ENCODE peak calls at places on chromosome 20, in nine cellular contexts. A is DND-41; W is AML-193; L is ecto neural progenitor cell; N is neural crest cell; D is EH; E is psoas muscle; S is CD4-positive, alpha-beta memory T cell; C is AG04450. Z is an unnamed sample.

GRCh38 chr20:37524221-37524700 is 3.2 kb downstream of the NNAT start:
- DNase-seq in C (no peak), N (no peak), D (no peak), S (no peak), L (no peak), A (no peak), E (peak; percentile 80), W (no peak), Z (no peak)

GRCh38 chr20:48468571-48468970 is 359.2 kb downstream of the PREX1 start:
- DNase-seq in L (no peak), D (no peak), W (no peak), C (no peak), S (no peak), E (no peak), A (no peak), N (no peak), Z (no peak)

GRCh38 chr20:32476684-32477593 is 108.2 kb downstream of the NOL4L start:
- DNase-seq in L (no peak), E (no peak), W (no peak), S (no peak), A (no peak), D (no peak), N (no peak), C (no peak), Z (no peak)

GRCh38 chr20:57400262-57400701 is 9.1 kb downstream of the RBM38 start:
- DNase-seq in E (peak; percentile 14), D (no peak), W (no peak), S (no peak), C (no peak), L (no peak), N (no peak), A (no peak), Z (no peak)

GRCh38 chr20:56788671-56789610 is 159.8 kb downstream of the TFAP2C start:
- DNase-seq in L (no peak), E (no peak), W (no peak), C (no peak), S (no peak), D (peak; percentile 60), A (no peak), N (no peak), Z (no peak)

GRCh38 chr20:48275325-48275724 is 490.0 kb upstream of the SULF2 start:
- DNase-seq in A (no peak), D (no peak), L (no peak), W (no peak), S (no peak), N (no peak), C (no peak), E (no peak), Z (no peak)

GRCh38 chr20:35303735-35304431 is 11.7 kb upstream of the FAM83C start:
- DNase-seq in N (peak; percentile 82), W (peak; percentile 82), A (peak; percentile 85), D (peak; percentile 89), S (peak; percentile 84), C (no peak), E (peak; percentile 76), L (peak; percentile 87), Z (peak; percentile 92)

GRCh38 chr20:33370296-33370695 is 31.0 kb downstream of the CDK5RAP1 start:
- DNase-seq in C (no peak), L (no peak), E (no peak), A (no peak), S (peak; percentile 96), N (no peak), D (peak; percentile 29), W (no peak), Z (no peak)

GRCh38 chr20:47298624-47299023 is 57.9 kb downstream of the ZMYND8 start:
- DNase-seq in A (no peak), L (no peak), N (no peak), W (no peak), D (no peak), E (no peak), S (no peak), C (no peak), Z (no peak)

GRCh38 chr20:52622086-52622485 is 350.1 kb upstream of the TSHZ2 start:
- DNase-seq in N (no peak), E (no peak), W (no peak), L (no peak), C (no peak), A (no peak), D (peak; percentile 1), S (no peak), Z (no peak)

GRCh38 chr20:35893942-35894341 is 60.4 kb downstream of the SCAND1 start:
- DNase-seq in W (no peak), D (no peak), A (no peak), L (no peak), C (no peak), N (no peak), S (no peak), E (no peak), Z (no peak)

GRCh38 chr20:62775206-62775605 is 21.1 kb upstream of the MRGBP start:
- DNase-seq in D (no peak), A (no peak), S (no peak), N (no peak), W (no peak), C (no peak), L (no peak), E (no peak), Z (no peak)

GRCh38 chr20:62066339-62066982 is 780 bp upstream of the TAF4 start:
- DNase-seq in S (peak; percentile 54), C (no peak), A (peak; percentile 66), E (peak; percentile 43), N (peak; percentile 52), D (peak; percentile 36), L (peak; percentile 86), W (no peak), Z (peak; percentile 79)

GRCh38 chr20:8722277-8722928 is 346.5 kb upstream of the PLCB4 start:
- DNase-seq in D (peak; percentile 77), W (peak; percentile 45), S (peak; percentile 39), N (peak; percentile 46), E (no peak), C (peak; percentile 65), L (no peak), A (peak; percentile 63), Z (no peak)

GRCh38 chr20:38272961-38273360 is 12.4 kb upstream of the KIAA1755 start:
- DNase-seq in L (no peak), D (peak; percentile 94), E (no peak), C (peak; percentile 55), S (no peak), A (no peak), N (no peak), W (no peak), Z (no peak)

GRCh38 chr20:44724423-44725091 is 9.4 kb downstream of the CCN5 start:
- DNase-seq in L (no peak), A (no peak), S (no peak), W (no peak), D (no peak), C (no peak), N (no peak), E (no peak), Z (no peak)

GRCh38 chr20:43667341-43668132 is 623 bp downstream of the MYBL2 start:
- DNase-seq in N (peak; percentile 25), D (peak; percentile 35), S (no peak), A (peak; percentile 87), E (no peak), C (no peak), W (no peak), L (peak; percentile 70), Z (peak; percentile 68)

GRCh38 chr20:62735331-62735821 is 26.7 kb downstream of the NTSR1 start:
- DNase-seq in D (no peak), W (no peak), E (no peak), L (no peak), A (no peak), C (no peak), N (no peak), S (no peak), Z (no peak)

GRCh38 chr20:4603724-4604123 is 118.0 kb upstream of the PRND start:
- DNase-seq in L (no peak), A (no peak), E (no peak), C (peak; percentile 58), S (no peak), W (no peak), D (peak; percentile 91), N (no peak), Z (no peak)

GRCh38 chr20:8118735-8119134 is 13.3 kb upstream of the PLCB1 start:
- DNase-seq in D (no peak), A (no peak), C (no peak), E (no peak), N (no peak), L (no peak), W (no peak), S (no peak), Z (no peak)

GRCh38 chr20:37558779-37559178 is 31.1 kb upstream of the BLCAP start:
- DNase-seq in L (no peak), D (no peak), C (no peak), A (no peak), N (no peak), W (no peak), E (no peak), S (no peak), Z (no peak)

GRCh38 chr20:58467572-58468330 is 47.4 kb downstream of the APCDD1L start:
- DNase-seq in D (no peak), S (no peak), C (no peak), W (no peak), N (no peak), E (no peak), A (no peak), L (peak; percentile 34), Z (no peak)

GRCh38 chr20:34938466-34939163 is 17.0 kb downstream of the GSS start:
- DNase-seq in C (no peak), N (no peak), W (peak; percentile 88), D (no peak), A (no peak), S (no peak), L (no peak), E (peak; percentile 60), Z (no peak)

GRCh38 chr20:23917024-23917725 is 37.6 kb upstream of the CST5 start:
- DNase-seq in D (no peak), W (no peak), E (no peak), C (no peak), A (no peak), S (no peak), L (no peak), N (no peak), Z (no peak)

GRCh38 chr20:23918101-23918862 is 38.7 kb upstream of the CST5 start:
- DNase-seq in S (no peak), E (no peak), L (no peak), D (no peak), N (no peak), W (no peak), C (no peak), A (no peak), Z (no peak)

GRCh38 chr20:36850759-36851158 is 25.2 kb upstream of the TLDC2 start:
- DNase-seq in W (no peak), E (no peak), A (no peak), N (no peak), S (no peak), C (no peak), L (no peak), D (no peak), Z (no peak)

GRCh38 chr20:29301624-29302259 is 1955.7 kb upstream of the DEFB115 start:
- DNase-seq in D (no peak), N (no peak), E (no peak), W (no peak), C (no peak), S (no peak), L (no peak), A (no peak), Z (no peak)

GRCh38 chr20:49100934-49101333 is 54.8 kb downstream of the CSE1L start:
- DNase-seq in C (no peak), E (no peak), S (no peak), N (no peak), D (no peak), L (no peak), W (no peak), A (no peak), Z (no peak)

GRCh38 chr20:62321521-62321948 is 18.7 kb downstream of the ADRM1 start:
- DNase-seq in D (no peak), L (no peak), A (no peak), S (peak; percentile 16), W (no peak), C (no peak), E (peak; percentile 24), N (no peak), Z (no peak)

GRCh38 chr20:61253640-61254511 is 1.8 kb downstream of the CDH4 start:
- DNase-seq in S (no peak), E (no peak), W (no peak), L (peak; percentile 60), D (peak; percentile 27), A (no peak), C (no peak), N (peak; percentile 30), Z (peak; percentile 61)

GRCh38 chr20:37702643-37703337 is 9.0 kb downstream of the CTNNBL1 start:
- DNase-seq in L (no peak), W (no peak), A (no peak), N (no peak), D (no peak), S (no peak), E (no peak), C (no peak), Z (no peak)

Z was measured in H1.